ENCODE peak calls at places on chromosomes 16 and 17, in nine cellular contexts. Z is T-cell, T is NCI-H460, R is frontal cortex, G is AG09319, P is COLO829, D is MV-4-11, S is NCI-H1105, I is HS-27A. B is an unnamed sample.

GRCh38 chr16:86375370-86375769 is 135.0 kb upstream of the FOXF1 start:
- DNase-seq in T (no peak), G (no peak), D (no peak), Z (no peak), P (peak; percentile 61), R (no peak), I (no peak), S (no peak), B (peak; percentile 87)

GRCh38 chr17:38730526-38731379 is 612 bp downstream of the CISD3 start:
- DNase-seq in D (no peak), T (no peak), P (peak; percentile 53), Z (no peak), I (no peak), G (no peak), R (no peak), S (peak; percentile 71), B (peak; percentile 58)

GRCh38 chr17:37065486-37066321 is 117.0 kb downstream of the AATF start:
- DNase-seq in S (no peak), T (no peak), G (no peak), P (no peak), R (no peak), Z (no peak), D (no peak), I (no peak), B (no peak)

GRCh38 chr17:12567077-12568053 is 98.3 kb upstream of the MYOCD start:
- DNase-seq in S (no peak), D (no peak), T (no peak), P (no peak), I (no peak), G (no peak), R (no peak), Z (no peak), B (no peak)

GRCh38 chr17:59154721-59155438 is at the start of gene SKA2:
- DNase-seq in T (no peak), R (no peak), D (no peak), I (peak; percentile 99), P (peak; percentile 92), G (no peak), S (peak; percentile 100), Z (peak; percentile 97), B (no peak)

GRCh38 chr17:12927541-12928425 is 90.0 kb downstream of the ELAC2 start:
- DNase-seq in Z (no peak), S (no peak), G (no peak), I (no peak), T (no peak), D (no peak), R (no peak), P (no peak), B (no peak)

GRCh38 chr16:81524382-81524781 is 79.8 kb downstream of the CMIP start:
- DNase-seq in Z (peak; percentile 84), D (peak; percentile 61), T (no peak), G (no peak), P (no peak), S (no peak), I (no peak), R (no peak), B (peak; percentile 38)

GRCh38 chr16:88701541-88702363 is 4.5 kb downstream of the RNF166 start:
- DNase-seq in I (no peak), R (no peak), T (no peak), S (no peak), Z (no peak), G (no peak), D (no peak), P (no peak), B (no peak)

GRCh38 chr17:75832164-75832651 is 12.0 kb downstream of the UNC13D start:
- DNase-seq in T (no peak), P (no peak), I (no peak), G (no peak), D (peak; percentile 84), Z (peak; percentile 60), S (no peak), R (no peak), B (peak; percentile 93)

GRCh38 chr17:82244413-82245140 is 15.7 kb downstream of the SLC16A3 start:
- DNase-seq in R (no peak), S (no peak), I (no peak), G (no peak), T (no peak), P (no peak), Z (no peak), D (peak; percentile 21), B (peak; percentile 63)

GRCh38 chr17:60091109-60091508 is 12.4 kb upstream of the HEATR6 start:
- DNase-seq in S (no peak), P (no peak), T (no peak), I (no peak), R (no peak), D (no peak), G (no peak), Z (no peak), B (no peak)

GRCh38 chr17:80596760-80597608 is 52.3 kb downstream of the RPTOR start:
- DNase-seq in R (no peak), T (no peak), D (no peak), Z (no peak), I (no peak), P (no peak), G (no peak), S (no peak), B (no peak)

GRCh38 chr17:34726536-34727384 is 147.4 kb downstream of the TMEM132E start:
- DNase-seq in R (no peak), P (no peak), Z (no peak), S (no peak), T (no peak), I (no peak), G (no peak), D (no peak), B (no peak)

GRCh38 chr17:4474093-4474492 is 24.6 kb upstream of the SPNS2 start:
- DNase-seq in P (no peak), S (no peak), G (no peak), D (no peak), I (no peak), T (no peak), Z (no peak), R (no peak), B (no peak)

GRCh38 chr17:81939881-81940385 is 2.8 kb upstream of the PYCR1 start:
- DNase-seq in G (no peak), R (no peak), Z (no peak), D (no peak), I (no peak), P (no peak), T (no peak), S (no peak), B (no peak)

GRCh38 chr17:83083368-83084201 is 4.2 kb downstream of the METRNL start:
- DNase-seq in S (no peak), T (no peak), P (peak; percentile 43), R (no peak), D (peak; percentile 73), I (peak; percentile 91), G (peak; percentile 94), Z (peak; percentile 68), B (peak; percentile 93)

GRCh38 chr17:83090424-83091256 is 11.2 kb downstream of the METRNL start:
- DNase-seq in T (no peak), Z (no peak), I (no peak), S (no peak), D (no peak), P (no peak), R (no peak), G (no peak), B (no peak)

GRCh38 chr16:82023206-82023605 is 11.8 kb upstream of the HSD17B2 start:
- DNase-seq in S (no peak), D (no peak), G (no peak), Z (no peak), I (no peak), R (no peak), P (no peak), T (no peak), B (no peak)

GRCh38 chr17:57889892-57890856 is 40.3 kb upstream of the MRPS23 start:
- DNase-seq in S (no peak), R (no peak), Z (no peak), I (no peak), D (no peak), G (peak; percentile 68), T (no peak), P (no peak), B (peak; percentile 81)

GRCh38 chr17:32483451-32484019 is 3.3 kb upstream of the CDK5R1 start:
- DNase-seq in D (peak; percentile 70), R (peak; percentile 76), S (peak; percentile 27), G (peak; percentile 57), I (no peak), Z (peak; percentile 41), P (peak; percentile 66), T (peak; percentile 62), B (peak; percentile 56)

GRCh38 chr17:46199379-46199778 is 6.2 kb upstream of the KANSL1 start:
- DNase-seq in T (no peak), I (no peak), Z (no peak), R (no peak), D (no peak), P (no peak), S (no peak), G (no peak), B (peak; percentile 23)

GRCh38 chr16:1042776-1043349 is 29.7 kb upstream of the SSTR5 start:
- DNase-seq in D (no peak), Z (no peak), R (no peak), G (no peak), P (no peak), T (no peak), I (no peak), S (no peak), B (no peak)

GRCh38 chr16:83733301-83733700 is 74.5 kb upstream of the HSBP1 start:
- DNase-seq in R (no peak), S (peak; percentile 74), Z (no peak), P (no peak), T (no peak), I (no peak), G (no peak), D (no peak), B (no peak)

GRCh38 chr17:48552453-48553189 is 7.7 kb upstream of the HOXB2 start:
- DNase-seq in I (no peak), G (no peak), Z (no peak), P (no peak), R (no peak), D (no peak), T (no peak), S (no peak), B (peak; percentile 68)

GRCh38 chr16:53950677-53951076 is 246.7 kb downstream of the FTO start:
- DNase-seq in D (no peak), I (no peak), G (no peak), Z (no peak), T (no peak), R (no peak), S (peak; percentile 77), P (no peak), B (no peak)